ENCODE peak calls at places on chromosome 9, in six cellular contexts. P, T, D, Z, K and Y are unnamed samples. For H3K27me3, the result is how much of the 10 kb centered on the place peaks cover.

GRCh38 chr9:6098431-6098830 is 83.0 kb upstream of the RANBP6 start:
- DNase-seq in P (peak), T (peak), D (no peak), Z (peak), K (peak), Y (peak)

GRCh38 chr9:127139071-127139731 is 16.8 kb upstream of the ANGPTL2 start:
- DNase-seq in P (no peak), T (no peak), D (no peak), Z (no peak), K (no peak), Y (no peak)

GRCh38 chr9:22645893-22646292 is 199.3 kb downstream of the DMRTA1 start:
- DNase-seq in P (peak), T (peak), D (no peak), Z (no peak), K (peak), Y (peak)

GRCh38 chr9:86128235-86128822 is 29.0 kb upstream of the GOLM1 start:
- DNase-seq in P (no peak), T (no peak), D (no peak), Z (no peak), K (no peak), Y (no peak)

GRCh38 chr9:107333363-107333762 is 50.3 kb downstream of the RAD23B start:
- DNase-seq in P (no peak), T (no peak), D (no peak), Z (no peak), K (no peak), Y (no peak)

GRCh38 chr9:81984911-81985310 is 3.7 kb upstream of the SPATA31D1 start:
- DNase-seq in P (peak), T (peak), D (no peak), Z (no peak), K (peak), Y (peak)

GRCh38 chr9:31807574-31808256 is 576.7 kb upstream of the ACO1 start:
- DNase-seq in P (no peak), T (no peak), D (no peak), Z (no peak), K (no peak), Y (peak)

GRCh38 chr9:1231998-1232919 is 182.1 kb downstream of the DMRT2 start:
- DNase-seq in P (peak), T (peak), D (no peak), Z (no peak), K (peak), Y (peak)

GRCh38 chr9:84314306-84314705 is 26.3 kb downstream of the SLC28A3 start:
- DNase-seq in P (no peak), T (no peak), D (no peak), Z (no peak), K (peak), Y (no peak)

GRCh38 chr9:79308012-79308411 is 263.8 kb upstream of the TLE4 start:
- DNase-seq in P (no peak), T (no peak), D (no peak), Z (no peak), K (no peak), Y (no peak)

GRCh38 chr9:136726631-136727191 is 14.3 kb downstream of the DIPK1B start:
- DNase-seq in P (no peak), T (peak), D (peak), Z (peak), K (peak), Y (peak)

DNA sequence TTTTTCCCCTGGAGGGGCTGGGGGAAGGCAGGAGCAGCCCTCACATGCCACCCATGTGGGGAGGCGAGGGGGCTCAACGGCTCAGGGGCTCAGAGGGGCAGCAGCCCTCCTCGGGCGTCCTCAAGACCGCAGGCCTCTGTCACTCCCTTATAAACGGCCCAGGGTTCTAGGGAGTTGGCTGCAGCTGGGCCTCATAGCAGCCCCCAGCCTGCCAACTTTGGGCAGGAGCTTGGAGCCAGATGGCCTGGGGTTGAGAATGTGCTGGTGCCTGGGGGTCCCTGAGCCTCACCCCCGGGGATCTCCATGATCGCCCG is 51.0 kb upstream of the RNU6ATAC start:
- DNase-seq in P (no peak), T (no peak), D (peak), Z (no peak), K (no peak), Y (no peak)
- H3K27me3 ChIP-seq in P (under half), T (under half), D (under half), Z (under half), K (under half), Y (under half)

GRCh38 chr9:21030389-21031035 is 928 bp downstream of the HACD4 start:
- DNase-seq in P (peak), T (no peak), D (no peak), Z (peak), K (peak), Y (peak)
- H2AFZ ChIP-seq in P (peak), T (no peak), D (no peak), Z (peak), K (no peak), Y (no peak)

DNA sequence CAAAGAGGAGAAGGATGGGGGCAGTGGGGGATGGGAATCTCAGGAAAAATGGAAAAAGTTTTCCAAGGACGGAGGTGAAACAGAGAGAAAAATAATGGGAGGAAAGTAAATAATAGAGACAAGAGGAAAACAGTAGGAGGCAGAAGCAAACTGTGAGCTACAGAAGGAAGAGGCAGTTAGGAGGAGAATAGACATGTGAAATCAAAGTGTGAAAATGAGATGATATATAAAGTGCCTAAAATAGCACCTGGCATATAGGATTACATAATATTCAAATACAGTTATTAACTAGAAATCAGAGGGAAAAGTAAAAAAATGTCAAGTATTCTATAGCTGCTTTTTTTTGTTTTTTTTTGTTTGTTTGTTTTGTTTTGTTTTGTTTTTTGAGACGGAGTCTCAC is 44.0 kb upstream of the PLIN2 start:
- DNase-seq in P (no peak), T (no peak), D (no peak), Z (no peak), K (no peak), Y (no peak)
- H3K27ac ChIP-seq in P (no peak), T (no peak), D (no peak), Z (no peak), K (no peak), Y (no peak)

GRCh38 chr9:113525208-113525607 is 61.7 kb downstream of the RGS3 start:
- DNase-seq in P (no peak), T (no peak), D (no peak), Z (no peak), K (no peak), Y (no peak)
- H3K27me3 ChIP-seq in P (under half), T (under half), D (under half), Z (under half), K (under half), Y (under half)

DNA sequence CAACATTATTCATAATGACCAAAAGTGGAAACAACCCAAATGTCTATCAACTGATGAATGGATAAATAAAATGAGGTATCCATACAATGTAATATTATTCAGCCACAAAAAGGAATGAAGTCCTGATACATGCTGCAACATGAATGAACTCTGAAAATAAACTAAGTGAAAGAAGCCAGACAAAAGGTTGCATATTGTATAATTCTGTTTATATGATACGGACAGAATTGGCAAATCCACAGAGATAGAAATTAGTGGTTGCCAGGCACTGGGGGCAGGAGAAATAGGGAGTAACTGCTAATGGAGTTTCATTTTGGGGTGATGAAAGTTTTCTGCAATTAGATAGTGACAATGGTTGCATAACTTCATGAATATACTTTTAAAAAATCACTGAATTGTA is 47.0 kb downstream of the KIF24 start:
- DNase-seq in P (no peak), T (peak), D (no peak), Z (no peak), K (peak), Y (no peak)
- H2AFZ ChIP-seq in P (no peak), T (no peak), D (no peak), Z (no peak), K (no peak), Y (no peak)

GRCh38 chr9:95449016-95449415 is 67.8 kb downstream of the PTCH1 start:
- DNase-seq in P (no peak), T (no peak), D (no peak), Z (no peak), K (no peak), Y (no peak)
- H3K27ac ChIP-seq in P (no peak), T (no peak), D (no peak), Z (no peak), K (no peak), Y (no peak)

GRCh38 chr9:36308281-36308680 is 50.0 kb upstream of the GNE start:
- DNase-seq in P (no peak), T (no peak), D (no peak), Z (no peak), K (no peak), Y (no peak)
- H3K27me3 ChIP-seq in P (under half), T (under half), D (under half), Z (under half), K (under half), Y (under half)

DNA sequence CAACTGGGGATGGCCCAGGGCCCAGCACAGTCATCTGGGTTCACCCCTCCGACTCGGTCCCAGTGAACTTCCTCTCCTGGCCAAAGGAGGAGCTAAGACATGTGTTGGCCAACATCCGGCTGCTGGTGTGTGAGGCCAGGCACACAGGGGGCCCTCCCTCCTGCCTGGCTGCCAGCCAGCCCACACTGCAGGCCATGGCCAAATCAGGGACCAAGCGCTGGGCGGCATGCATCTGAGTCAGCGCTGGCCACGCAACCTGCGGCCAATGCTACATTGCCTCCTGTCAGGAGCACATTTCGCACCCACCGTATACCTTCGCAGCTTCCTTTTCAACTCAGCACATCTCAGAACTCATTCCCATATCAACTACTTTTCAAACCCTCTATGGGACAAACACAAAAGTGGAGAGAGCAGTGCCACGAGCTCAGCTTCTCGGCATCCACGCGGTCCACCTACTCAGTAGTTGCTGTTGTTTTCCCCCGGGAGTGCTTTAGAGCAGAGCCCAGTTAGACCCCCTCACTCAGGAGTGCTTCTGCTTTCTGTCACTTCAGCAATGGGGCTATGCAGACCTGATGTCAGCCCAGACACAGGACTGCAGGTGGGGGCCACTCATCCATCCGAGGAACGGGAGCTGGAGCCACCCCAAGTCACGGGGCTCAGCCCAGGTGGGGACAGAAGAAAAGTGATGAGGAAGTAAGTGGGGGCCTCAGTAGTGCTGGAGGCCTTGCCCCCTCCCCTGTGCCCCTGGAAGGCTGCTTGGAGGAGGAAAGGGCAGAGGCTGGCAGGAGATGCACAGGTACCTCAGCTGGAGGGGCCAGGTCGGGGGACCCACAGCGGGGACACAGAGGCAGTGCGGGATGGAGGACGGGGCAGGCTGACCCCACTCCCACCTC is 13.9 kb downstream of the NINJ1 start:
- DNase-seq in P (peak), T (peak), D (peak), Z (peak), K (peak), Y (peak)
- H2AFZ ChIP-seq in P (no peak), T (peak), D (no peak), Z (no peak), K (peak), Y (no peak)